ENCODE peak calls at places on chromosomes 7 and 10, in seven cellular contexts. One of them, this sample, is unnamed.

GRCh38 chr7:38273286-38273995 is at the start of gene TARP:
- DNase-seq in kidney tubule cell: no peak
- DNase-seq in ELR: no peak
- DNase-seq in fibroblast of the conjunctiva: no peak
- DNase-seq in GM18507: no peak
- DNase-seq in non-pigmented ciliary epithelial cell: no peak
- DNase-seq in cardiac fibroblast: no peak
- DNase-seq in this sample: no peak

GRCh38 chr10:3172081-3172445 is 519 bp downstream of the PITRM1 start:
- DNase-seq in kidney tubule cell: peak
- DNase-seq in ELR: peak
- DNase-seq in fibroblast of the conjunctiva: peak
- DNase-seq in GM18507: no peak
- DNase-seq in non-pigmented ciliary epithelial cell: peak
- DNase-seq in cardiac fibroblast: peak
- DNase-seq in this sample: no peak

GRCh38 chr10:100338434-100339036 is 8.5 kb upstream of the SCD start:
- DNase-seq in kidney tubule cell: peak
- DNase-seq in ELR: peak
- DNase-seq in fibroblast of the conjunctiva: no peak
- DNase-seq in GM18507: no peak
- DNase-seq in non-pigmented ciliary epithelial cell: no peak
- DNase-seq in cardiac fibroblast: peak
- DNase-seq in this sample: peak

GRCh38 chr10:128047991-128048826 is 78.0 kb downstream of the MKI67 start:
- DNase-seq in kidney tubule cell: peak
- DNase-seq in ELR: no peak
- DNase-seq in fibroblast of the conjunctiva: no peak
- DNase-seq in GM18507: no peak
- DNase-seq in non-pigmented ciliary epithelial cell: no peak
- DNase-seq in cardiac fibroblast: peak
- DNase-seq in this sample: no peak

GRCh38 chr7:151461096-151461941 is 21.4 kb upstream of the CRYGN start:
- DNase-seq in kidney tubule cell: peak
- DNase-seq in ELR: no peak
- DNase-seq in fibroblast of the conjunctiva: no peak
- DNase-seq in GM18507: no peak
- DNase-seq in non-pigmented ciliary epithelial cell: no peak
- DNase-seq in cardiac fibroblast: no peak
- DNase-seq in this sample: no peak

GRCh38 chr7:102973096-102973802 is 60.4 kb downstream of the LRRC17 start:
- DNase-seq in kidney tubule cell: no peak
- DNase-seq in ELR: no peak
- DNase-seq in fibroblast of the conjunctiva: no peak
- DNase-seq in GM18507: no peak
- DNase-seq in non-pigmented ciliary epithelial cell: no peak
- DNase-seq in cardiac fibroblast: peak
- DNase-seq in this sample: no peak

GRCh38 chr10:125479059-125479458 is 203.9 kb downstream of the TEX36 start:
- DNase-seq in kidney tubule cell: peak
- DNase-seq in ELR: peak
- DNase-seq in fibroblast of the conjunctiva: no peak
- DNase-seq in GM18507: no peak
- DNase-seq in non-pigmented ciliary epithelial cell: no peak
- DNase-seq in cardiac fibroblast: no peak
- DNase-seq in this sample: no peak

GRCh38 chr7:141551080-141551772 is at the start of gene AGK:
- DNase-seq in kidney tubule cell: peak
- DNase-seq in ELR: peak
- DNase-seq in fibroblast of the conjunctiva: peak
- DNase-seq in GM18507: peak
- DNase-seq in non-pigmented ciliary epithelial cell: no peak
- DNase-seq in cardiac fibroblast: peak
- DNase-seq in this sample: peak

GRCh38 chr7:7176421-7177043 is 5.8 kb upstream of the C1GALT1 start:
- DNase-seq in kidney tubule cell: peak
- DNase-seq in ELR: peak
- DNase-seq in fibroblast of the conjunctiva: peak
- DNase-seq in GM18507: no peak
- DNase-seq in non-pigmented ciliary epithelial cell: peak
- DNase-seq in cardiac fibroblast: peak
- DNase-seq in this sample: no peak

GRCh38 chr7:95537483-95537882 is 51.7 kb downstream of the ASB4 start:
- DNase-seq in kidney tubule cell: no peak
- DNase-seq in ELR: no peak
- DNase-seq in fibroblast of the conjunctiva: no peak
- DNase-seq in GM18507: no peak
- DNase-seq in non-pigmented ciliary epithelial cell: no peak
- DNase-seq in cardiac fibroblast: no peak
- DNase-seq in this sample: no peak

GRCh38 chr7:130372402-130372801 is 7.9 kb upstream of the CPA1 start:
- DNase-seq in kidney tubule cell: no peak
- DNase-seq in ELR: no peak
- DNase-seq in fibroblast of the conjunctiva: no peak
- DNase-seq in GM18507: no peak
- DNase-seq in non-pigmented ciliary epithelial cell: no peak
- DNase-seq in cardiac fibroblast: no peak
- DNase-seq in this sample: no peak

GRCh38 chr7:37400022-37400421 is 48.6 kb downstream of the ELMO1 start:
- DNase-seq in kidney tubule cell: no peak
- DNase-seq in ELR: no peak
- DNase-seq in fibroblast of the conjunctiva: no peak
- DNase-seq in GM18507: no peak
- DNase-seq in non-pigmented ciliary epithelial cell: no peak
- DNase-seq in cardiac fibroblast: no peak
- DNase-seq in this sample: no peak

GRCh38 chr7:2796358-2797352 is 47.5 kb downstream of the GNA12 start:
- DNase-seq in kidney tubule cell: no peak
- DNase-seq in ELR: no peak
- DNase-seq in fibroblast of the conjunctiva: peak
- DNase-seq in GM18507: no peak
- DNase-seq in non-pigmented ciliary epithelial cell: no peak
- DNase-seq in cardiac fibroblast: peak
- DNase-seq in this sample: no peak

GRCh38 chr7:76191783-76192240 is 9.9 kb upstream of the SRRM3 start:
- DNase-seq in kidney tubule cell: peak
- DNase-seq in ELR: peak
- DNase-seq in fibroblast of the conjunctiva: no peak
- DNase-seq in GM18507: no peak
- DNase-seq in non-pigmented ciliary epithelial cell: peak
- DNase-seq in cardiac fibroblast: peak
- DNase-seq in this sample: no peak

GRCh38 chr7:40865441-40866233 is 730.8 kb downstream of the SUGCT start:
- DNase-seq in kidney tubule cell: no peak
- DNase-seq in ELR: no peak
- DNase-seq in fibroblast of the conjunctiva: no peak
- DNase-seq in GM18507: no peak
- DNase-seq in non-pigmented ciliary epithelial cell: no peak
- DNase-seq in cardiac fibroblast: no peak
- DNase-seq in this sample: no peak

GRCh38 chr7:96034940-96035727 is 262.8 kb downstream of the DYNC1I1 start:
- DNase-seq in kidney tubule cell: no peak
- DNase-seq in ELR: no peak
- DNase-seq in fibroblast of the conjunctiva: no peak
- DNase-seq in GM18507: no peak
- DNase-seq in non-pigmented ciliary epithelial cell: no peak
- DNase-seq in cardiac fibroblast: no peak
- DNase-seq in this sample: no peak

GRCh38 chr10:690227-691161 is 1.0 kb upstream of the DIP2C start:
- DNase-seq in kidney tubule cell: no peak
- DNase-seq in ELR: peak
- DNase-seq in fibroblast of the conjunctiva: no peak
- DNase-seq in GM18507: no peak
- DNase-seq in non-pigmented ciliary epithelial cell: no peak
- DNase-seq in cardiac fibroblast: no peak
- DNase-seq in this sample: no peak

GRCh38 chr7:48049850-48050249 is 14.5 kb downstream of the C7orf57 start:
- DNase-seq in kidney tubule cell: no peak
- DNase-seq in ELR: no peak
- DNase-seq in fibroblast of the conjunctiva: no peak
- DNase-seq in GM18507: no peak
- DNase-seq in non-pigmented ciliary epithelial cell: no peak
- DNase-seq in cardiac fibroblast: no peak
- DNase-seq in this sample: no peak

GRCh38 chr10:132418520-132419416 is 21.8 kb downstream of the PWWP2B start:
- DNase-seq in kidney tubule cell: peak
- DNase-seq in ELR: no peak
- DNase-seq in fibroblast of the conjunctiva: no peak
- DNase-seq in GM18507: no peak
- DNase-seq in non-pigmented ciliary epithelial cell: no peak
- DNase-seq in cardiac fibroblast: no peak
- DNase-seq in this sample: no peak

GRCh38 chr7:99331002-99331401 is 5.3 kb downstream of the ARPC1A start:
- DNase-seq in kidney tubule cell: peak
- DNase-seq in ELR: peak
- DNase-seq in fibroblast of the conjunctiva: no peak
- DNase-seq in GM18507: no peak
- DNase-seq in non-pigmented ciliary epithelial cell: no peak
- DNase-seq in cardiac fibroblast: no peak
- DNase-seq in this sample: no peak

GRCh38 chr7:44348300-44348699 is 22.9 kb upstream of the CAMK2B start:
- DNase-seq in kidney tubule cell: peak
- DNase-seq in ELR: peak
- DNase-seq in fibroblast of the conjunctiva: peak
- DNase-seq in GM18507: peak
- DNase-seq in non-pigmented ciliary epithelial cell: no peak
- DNase-seq in cardiac fibroblast: peak
- DNase-seq in this sample: no peak

GRCh38 chr7:134941185-134941900 is 45.0 kb upstream of the AGBL3 start:
- DNase-seq in kidney tubule cell: peak
- DNase-seq in ELR: peak
- DNase-seq in fibroblast of the conjunctiva: no peak
- DNase-seq in GM18507: no peak
- DNase-seq in non-pigmented ciliary epithelial cell: peak
- DNase-seq in cardiac fibroblast: peak
- DNase-seq in this sample: no peak

GRCh38 chr10:132677096-132677904 is 108.6 kb downstream of the NKX6-2 start:
- DNase-seq in kidney tubule cell: peak
- DNase-seq in ELR: no peak
- DNase-seq in fibroblast of the conjunctiva: no peak
- DNase-seq in GM18507: no peak
- DNase-seq in non-pigmented ciliary epithelial cell: no peak
- DNase-seq in cardiac fibroblast: no peak
- DNase-seq in this sample: no peak

GRCh38 chr7:149027055-149027454 is 1.2 kb downstream of the PDIA4 start:
- DNase-seq in kidney tubule cell: peak
- DNase-seq in ELR: no peak
- DNase-seq in fibroblast of the conjunctiva: no peak
- DNase-seq in GM18507: no peak
- DNase-seq in non-pigmented ciliary epithelial cell: no peak
- DNase-seq in cardiac fibroblast: peak
- DNase-seq in this sample: no peak

GRCh38 chr7:47503283-47503682 is 78.6 kb downstream of the TNS3 start:
- DNase-seq in kidney tubule cell: peak
- DNase-seq in ELR: peak
- DNase-seq in fibroblast of the conjunctiva: no peak
- DNase-seq in GM18507: no peak
- DNase-seq in non-pigmented ciliary epithelial cell: no peak
- DNase-seq in cardiac fibroblast: peak
- DNase-seq in this sample: no peak

GRCh38 chr10:70683601-70684329 is 11.5 kb downstream of the ADAMTS14 start:
- DNase-seq in kidney tubule cell: no peak
- DNase-seq in ELR: no peak
- DNase-seq in fibroblast of the conjunctiva: no peak
- DNase-seq in GM18507: no peak
- DNase-seq in non-pigmented ciliary epithelial cell: no peak
- DNase-seq in cardiac fibroblast: no peak
- DNase-seq in this sample: no peak

GRCh38 chr10:12348341-12348869 is 942 bp upstream of the CAMK1D start:
- DNase-seq in kidney tubule cell: no peak
- DNase-seq in ELR: no peak
- DNase-seq in fibroblast of the conjunctiva: no peak
- DNase-seq in GM18507: no peak
- DNase-seq in non-pigmented ciliary epithelial cell: no peak
- DNase-seq in cardiac fibroblast: no peak
- DNase-seq in this sample: no peak

GRCh38 chr10:21519327-21519933 is 6.1 kb downstream of the SKIDA1 start:
- DNase-seq in kidney tubule cell: no peak
- DNase-seq in ELR: no peak
- DNase-seq in fibroblast of the conjunctiva: no peak
- DNase-seq in GM18507: no peak
- DNase-seq in non-pigmented ciliary epithelial cell: no peak
- DNase-seq in cardiac fibroblast: no peak
- DNase-seq in this sample: no peak

GRCh38 chr10:21733710-21734109 is 199.7 kb downstream of the MLLT10 start:
- DNase-seq in kidney tubule cell: peak
- DNase-seq in ELR: no peak
- DNase-seq in fibroblast of the conjunctiva: no peak
- DNase-seq in GM18507: no peak
- DNase-seq in non-pigmented ciliary epithelial cell: no peak
- DNase-seq in cardiac fibroblast: peak
- DNase-seq in this sample: no peak

GRCh38 chr7:276230-276835 is 13.6 kb upstream of the FOXL3 start:
- DNase-seq in kidney tubule cell: no peak
- DNase-seq in ELR: no peak
- DNase-seq in fibroblast of the conjunctiva: no peak
- DNase-seq in GM18507: no peak
- DNase-seq in non-pigmented ciliary epithelial cell: no peak
- DNase-seq in cardiac fibroblast: no peak
- DNase-seq in this sample: no peak

GRCh38 chr10:114749545-114749944 is 72.0 kb upstream of the FHIP2A start:
- DNase-seq in kidney tubule cell: no peak
- DNase-seq in ELR: no peak
- DNase-seq in fibroblast of the conjunctiva: no peak
- DNase-seq in GM18507: no peak
- DNase-seq in non-pigmented ciliary epithelial cell: no peak
- DNase-seq in cardiac fibroblast: no peak
- DNase-seq in this sample: no peak

This sample was measured in occipital lobe.